ENCODE peak calls at places on chromosome X, in four cellular contexts. N is A549, T is PC-3, J is fibroblast of lung. P is an unnamed sample. For H3K4me1, the result is how much of the 10 kb centered on the place peaks cover.

GRCh38 chrX:24190500-24191156 is 41.1 kb downstream of the ZFX start:
- DNase-seq in N (no peak), T (no peak), J (peak), P (no peak)

GRCh38 chrX:13167444-13168207 is 123.2 kb upstream of the FAM9C start:
- DNase-seq in N (no peak), T (no peak), J (peak), P (peak)

GRCh38 chrX:7090506-7091095 is 56.9 kb upstream of the STS start:
- DNase-seq in N (no peak), T (no peak), J (no peak), P (no peak)

GRCh38 chrX:50812995-50813842 is 775 bp downstream of the SHROOM4 start:
- DNase-seq in N (peak), T (peak), J (peak), P (peak)

GRCh38 chrX:142663330-142664095 is 362.2 kb upstream of the SPANXN4 start:
- DNase-seq in N (no peak), T (no peak), J (no peak), P (no peak)

GRCh38 chrX:23548164-23548563 is 119.1 kb upstream of the PRDX4 start:
- DNase-seq in N (no peak), T (peak), J (peak), P (no peak)

GRCh38 chrX:53071604-53072417 is 10.4 kb upstream of the TSPYL2 start:
- DNase-seq in N (peak), T (peak), J (peak), P (peak)

GRCh38 chrX:154444755-154445246 is 860 bp downstream of the FAM50A start:
- DNase-seq in N (no peak), T (no peak), J (no peak), P (no peak)

GRCh38 chrX:132481449-132481848 is 7.4 kb downstream of the MBNL3 start:
- DNase-seq in N (no peak), T (no peak), J (no peak), P (no peak)

GRCh38 chrX:130340271-130340670 is 552 bp downstream of the SLC25A14 start:
- DNase-seq in N (no peak), T (no peak), J (no peak), P (no peak)

GRCh38 chrX:1481636-1482529 is 29.2 kb upstream of the ASMTL start:
- DNase-seq in N (peak), T (peak), J (peak), P (peak)
- H3K4me1 ChIP-seq in N (under half), T (under half), J (under half), P (under half)

GRCh38 chrX:2928583-2929434 is at the start of gene ARSD:
- DNase-seq in N (peak), T (peak), J (peak), P (peak)

GRCh38 chrX:2934715-2935363 is 5.7 kb upstream of the ARSD start:
- DNase-seq in N (no peak), T (no peak), J (no peak), P (no peak)

GRCh38 chrX:2931155-2931554 is 2.0 kb upstream of the ARSD start:
- DNase-seq in N (no peak), T (no peak), J (no peak), P (no peak)

GRCh38 chrX:2933125-2933900 is 4.2 kb upstream of the ARSD start:
- DNase-seq in N (no peak), T (peak), J (no peak), P (no peak)

GRCh38 chrX:2931612-2932011 is 2.5 kb upstream of the ARSD start:
- DNase-seq in N (no peak), T (no peak), J (no peak), P (peak)
- H3K27ac ChIP-seq in N (no peak), T (no peak), J (no peak), P (no peak)

DNA sequence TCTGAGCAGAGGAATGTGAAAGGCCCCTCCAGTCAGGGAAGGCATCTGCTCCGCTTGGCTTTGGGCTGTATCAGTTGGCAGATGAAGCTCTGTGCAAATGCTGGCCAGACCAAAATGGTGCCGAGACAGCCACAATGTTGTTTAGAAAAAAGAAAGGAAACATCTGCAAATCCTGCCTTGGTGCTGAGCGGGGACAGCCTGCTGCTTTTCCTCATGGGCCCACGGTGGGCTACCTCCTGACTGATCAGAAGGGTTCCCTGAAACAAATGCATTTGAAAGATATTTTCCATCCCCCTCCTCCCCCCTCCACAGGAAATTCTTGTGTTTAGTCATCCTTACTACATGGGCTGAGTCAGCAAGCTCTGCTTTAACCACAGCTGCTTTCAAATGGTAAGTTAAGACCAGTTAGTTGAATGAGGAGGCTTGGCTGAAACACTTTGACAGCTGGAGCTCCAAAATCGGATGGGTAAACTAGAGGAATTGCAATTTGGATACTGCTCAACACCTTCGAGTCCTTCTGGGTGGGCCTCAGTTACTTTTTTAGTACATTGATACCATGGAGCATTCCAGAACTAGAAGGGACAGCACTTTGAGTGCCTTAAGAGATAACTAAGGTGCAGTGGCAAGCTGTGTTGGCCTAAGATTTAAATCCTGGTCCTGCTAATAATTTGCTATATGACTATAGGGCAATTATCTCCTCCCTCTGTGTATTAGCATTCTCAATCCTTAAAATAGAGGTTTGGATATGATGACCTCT is 36.0 kb downstream of the PLAC1 start:
- DNase-seq in N (peak), T (peak), J (peak), P (no peak)
- H3K4me2 ChIP-seq in N (peak), T (peak), J (peak), P (no peak)

GRCh38 chrX:41705042-41705441 is 16.3 kb downstream of the GPR34 start:
- DNase-seq in N (no peak), T (no peak), J (no peak), P (no peak)

GRCh38 chrX:41703574-41704029 is 14.8 kb downstream of the GPR34 start:
- DNase-seq in N (no peak), T (no peak), J (no peak), P (no peak)

GRCh38 chrX:41711021-41711667 is 12.8 kb upstream of the GPR82 start:
- DNase-seq in N (no peak), T (no peak), J (no peak), P (no peak)

GRCh38 chrX:41705680-41706374 is 17.1 kb downstream of the GPR34 start:
- DNase-seq in N (no peak), T (no peak), J (no peak), P (no peak)

GRCh38 chrX:41707218-41707617 is 16.8 kb upstream of the GPR82 start:
- DNase-seq in N (no peak), T (no peak), J (no peak), P (no peak)
- H3K4me1 ChIP-seq in N (under half), T (under half), J (under half), P (under half)

GRCh38 chrX:38458071-38458470 is 103.3 kb upstream of the TSPAN7 start:
- DNase-seq in N (no peak), T (no peak), J (no peak), P (no peak)
- H3K27ac ChIP-seq in N (no peak), T (no peak), J (no peak), P (no peak)

DNA sequence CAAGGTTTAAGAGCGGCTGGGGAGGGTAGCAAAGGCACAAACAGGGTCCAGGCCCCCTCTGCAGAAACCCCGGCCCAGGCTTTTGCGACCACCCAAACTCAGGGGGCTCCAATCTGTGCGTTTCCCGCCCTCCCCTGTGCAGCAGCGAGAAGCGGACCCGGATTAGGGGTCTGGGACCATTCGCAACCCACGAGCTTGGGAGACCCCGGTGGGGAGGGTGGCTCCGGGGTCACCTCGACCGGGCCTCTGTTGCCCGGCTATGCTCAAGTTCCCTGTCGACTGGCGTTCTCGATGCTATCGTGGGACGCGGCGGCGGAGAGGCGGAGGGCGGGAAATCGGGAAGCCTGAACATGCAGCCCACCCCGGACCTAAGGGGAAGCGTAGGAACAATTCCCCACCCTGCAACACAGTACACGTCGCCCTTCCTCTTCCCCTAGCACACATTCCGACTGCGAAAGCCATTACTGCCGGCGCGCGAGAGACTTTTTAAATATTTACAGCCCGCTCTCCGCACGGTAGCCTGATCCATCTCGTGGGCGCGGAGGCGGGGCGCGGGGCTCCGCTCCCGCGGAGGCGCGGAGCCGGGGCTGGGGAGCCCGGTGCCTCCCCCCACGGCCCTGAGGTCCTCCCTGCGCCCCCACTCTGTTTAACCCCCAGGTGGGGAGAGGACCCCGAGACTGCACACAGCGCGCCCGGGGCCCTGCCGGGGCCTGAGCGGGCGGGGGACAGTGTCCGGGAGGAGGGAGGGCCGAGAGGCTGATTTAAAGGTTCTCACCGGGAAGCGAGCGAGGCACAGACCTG is 48.1 kb upstream of the BCOR start:
- DNase-seq in N (no peak), T (no peak), J (no peak), P (peak)
- H3K4me2 ChIP-seq in N (peak), T (peak), J (peak), P (peak)

DNA sequence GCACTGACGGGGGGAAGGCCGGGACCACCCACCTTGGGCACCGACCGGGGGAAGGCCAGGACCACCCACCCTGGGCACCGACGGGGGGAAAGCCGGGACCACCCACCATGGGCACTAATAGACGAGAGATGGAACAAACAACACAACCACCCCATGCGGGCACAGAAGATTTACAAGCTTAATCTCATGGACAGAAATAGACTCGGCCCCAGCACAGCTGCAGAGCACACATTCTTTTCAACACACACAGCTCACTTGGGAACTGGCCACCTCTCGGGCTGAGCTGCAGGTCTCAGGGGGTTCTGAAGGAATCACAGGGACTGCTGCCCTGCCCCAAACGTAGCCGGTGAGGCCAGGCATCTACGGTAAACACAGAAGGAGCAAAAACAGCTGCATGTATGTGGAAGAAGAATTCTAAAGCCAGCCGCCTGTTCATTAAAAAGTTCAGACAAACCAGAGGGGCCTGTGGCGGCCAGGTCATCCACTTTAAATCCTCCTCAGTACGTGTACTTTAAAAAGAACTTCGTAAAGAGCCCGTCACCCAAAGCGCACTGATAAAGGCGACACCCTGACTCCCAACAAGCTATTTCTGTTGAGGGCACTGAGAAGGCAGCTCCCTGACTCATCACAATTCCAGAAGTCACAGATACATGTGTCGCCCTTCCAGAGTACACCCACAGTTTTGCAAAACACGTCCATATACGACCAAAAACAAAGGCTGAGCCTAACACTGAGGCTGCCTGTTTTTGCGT is 17.7 kb downstream of the PPP2R3B start:
- DNase-seq in N (peak), T (no peak), J (peak), P (peak)
- H3K4me1 ChIP-seq in N (under half), T (under half), J (under half), P (under half)

P was measured in neural progenitor cell.